ENCODE peak calls at places on chromosome 16, in seven cellular contexts. O is OCI-LY7, Z is hepatocyte, D is neural progenitor cell, V is H9, I is fibroblast of lung, R is GM12878. C is an unnamed sample.
A peak's percentile ranks its signal among the peaks of the same experiment; 100 is the strongest.

GRCh38 chr16:75931043-75931442 is 204.8 kb upstream of the CPHXL start:
- DNase-seq in I (peak; percentile 86), V (no peak), Z (peak; percentile 22), D (no peak), R (no peak), O (no peak), C (no peak)

GRCh38 chr16:58127033-58127556 is 2.1 kb downstream of the CFAP20 start:
- DNase-seq in Z (no peak), V (no peak), O (peak; percentile 56), R (no peak), I (peak; percentile 51), D (peak; percentile 26), C (peak; percentile 80)

GRCh38 chr16:78775161-78775561 is 675.7 kb downstream of the WWOX start:
- DNase-seq in V (no peak), D (no peak), I (no peak), O (no peak), R (no peak), Z (no peak), C (no peak)

GRCh38 chr16:52671560-52671959 is 124.6 kb upstream of the TOX3 start:
- DNase-seq in O (no peak), I (no peak), D (no peak), R (no peak), V (no peak), Z (no peak), C (no peak)

GRCh38 chr16:85436207-85436606 is 176.9 kb upstream of the GSE1 start:
- DNase-seq in I (no peak), D (no peak), Z (no peak), O (no peak), R (no peak), V (peak; percentile 54), C (no peak)

GRCh38 chr16:73047221-73047535 is 750 bp downstream of the ZFHX3 start:
- DNase-seq in V (no peak), D (no peak), O (no peak), Z (no peak), R (no peak), I (peak; percentile 90), C (no peak)

GRCh38 chr16:78484509-78485058 is 385.1 kb downstream of the WWOX start:
- DNase-seq in I (no peak), O (no peak), R (no peak), V (no peak), Z (no peak), D (no peak), C (no peak)

GRCh38 chr16:72442381-72443158 is 270.6 kb upstream of the PMFBP1 start:
- DNase-seq in O (no peak), Z (no peak), I (peak; percentile 42), V (no peak), R (no peak), D (no peak), C (no peak)

GRCh38 chr16:27177031-27177774 is 26.1 kb upstream of the KDM8 start:
- DNase-seq in Z (no peak), O (no peak), I (peak; percentile 88), D (no peak), V (no peak), R (no peak), C (no peak)

GRCh38 chr16:68366062-68366461 is 55.2 kb downstream of the PRMT7 start:
- DNase-seq in I (no peak), Z (no peak), D (no peak), O (no peak), V (no peak), R (no peak), C (no peak)

GRCh38 chr16:72946063-72946462 is 101.9 kb downstream of the ZFHX3 start:
- DNase-seq in Z (no peak), R (no peak), I (no peak), D (no peak), V (no peak), O (no peak), C (no peak)

GRCh38 chr16:82329504-82330192 is 159.6 kb upstream of the MPHOSPH6 start:
- DNase-seq in R (no peak), Z (peak; percentile 60), D (peak; percentile 47), O (no peak), I (no peak), V (no peak), C (no peak)

GRCh38 chr16:23516366-23517137 is 6.3 kb upstream of the GGA2 start:
- DNase-seq in V (no peak), O (peak; percentile 95), D (no peak), Z (no peak), I (no peak), R (no peak), C (peak; percentile 87)

GRCh38 chr16:66935319-66936011 is at the start of gene CES2:
- DNase-seq in R (no peak), I (peak; percentile 46), V (no peak), D (no peak), O (no peak), Z (peak; percentile 74), C (no peak)

GRCh38 chr16:53071748-53072301 is 17.0 kb downstream of the CHD9 start:
- DNase-seq in R (no peak), I (peak; percentile 28), V (no peak), O (peak; percentile 84), D (no peak), Z (no peak), C (no peak)

GRCh38 chr16:67547423-67548264 is 14.7 kb upstream of the CTCF start:
- DNase-seq in Z (no peak), D (no peak), I (no peak), R (no peak), V (no peak), O (peak; percentile 99), C (peak; percentile 70)

GRCh38 chr16:55001931-55002330 is 71.3 kb downstream of the IRX5 start:
- DNase-seq in V (no peak), I (peak; percentile 14), D (no peak), Z (no peak), O (no peak), R (no peak), C (no peak)

GRCh38 chr16:7303677-7304200 is 28.9 kb upstream of the RBFOX1 start:
- DNase-seq in V (peak; percentile 48), D (peak; percentile 44), I (no peak), O (no peak), R (no peak), Z (no peak), C (no peak)

GRCh38 chr16:920722-921121 is 50.1 kb downstream of the LMF1 start:
- DNase-seq in Z (no peak), R (no peak), V (no peak), I (no peak), D (peak; percentile 1), O (no peak), C (peak; percentile 61)

GRCh38 chr16:20166531-20167235 is 93.0 kb upstream of the GPR139 start:
- DNase-seq in V (no peak), R (no peak), O (no peak), D (peak; percentile 40), Z (peak; percentile 38), I (peak; percentile 7), C (no peak)

GRCh38 chr16:57061084-57061905 is 31.1 kb upstream of the CPNE2 start:
- DNase-seq in V (no peak), Z (no peak), D (no peak), R (no peak), O (no peak), I (peak; percentile 34), C (no peak)

GRCh38 chr16:49442805-49443204 is 69.2 kb downstream of the C16orf78 start:
- DNase-seq in D (no peak), I (no peak), R (no peak), Z (no peak), O (no peak), V (no peak), C (no peak)

GRCh38 chr16:17026600-17027242 is 444.0 kb downstream of the XYLT1 start:
- DNase-seq in V (no peak), R (peak; percentile 92), D (no peak), Z (no peak), O (no peak), I (no peak), C (no peak)

GRCh38 chr16:19542138-19542821 is 13.2 kb upstream of the VPS35L start:
- DNase-seq in V (no peak), Z (peak; percentile 31), D (no peak), R (no peak), O (no peak), I (no peak), C (no peak)

GRCh38 chr16:74025-74424 is 1.6 kb upstream of the RHBDF1 start:
- DNase-seq in V (no peak), I (no peak), Z (no peak), D (no peak), R (no peak), O (no peak), C (no peak)

GRCh38 chr16:70679653-70680494 is 6.0 kb downstream of the MTSS2 start:
- DNase-seq in O (no peak), R (no peak), D (peak; percentile 80), V (peak; percentile 79), Z (no peak), I (no peak), C (peak; percentile 62)

GRCh38 chr16:56199164-56199563 is 7.9 kb downstream of the GNAO1 start:
- DNase-seq in O (peak; percentile 11), R (peak; percentile 39), D (no peak), V (no peak), Z (no peak), I (no peak), C (no peak)

GRCh38 chr16:5505093-5505887 is 407.7 kb upstream of the EEF2KMT start:
- DNase-seq in I (no peak), R (no peak), O (no peak), V (no peak), D (no peak), Z (no peak), C (no peak)

GRCh38 chr16:51553910-51554309 is 402.8 kb upstream of the SALL1 start:
- DNase-seq in I (no peak), Z (no peak), D (no peak), R (no peak), V (no peak), O (no peak), C (no peak)

GRCh38 chr16:31471241-31471874 is 594 bp upstream of the TGFB1I1 start:
- DNase-seq in V (no peak), I (no peak), O (no peak), R (no peak), Z (peak; percentile 9), D (peak; percentile 28), C (no peak)
- H2AFZ ChIP-seq in V (no peak overlapping the region), I (peak overlapping the region; percentile 54), O (no peak overlapping the region), R (no peak overlapping the region), Z (peak overlapping the region; percentile 92), D (no peak overlapping the region), C (no peak overlapping the region)

DNA sequence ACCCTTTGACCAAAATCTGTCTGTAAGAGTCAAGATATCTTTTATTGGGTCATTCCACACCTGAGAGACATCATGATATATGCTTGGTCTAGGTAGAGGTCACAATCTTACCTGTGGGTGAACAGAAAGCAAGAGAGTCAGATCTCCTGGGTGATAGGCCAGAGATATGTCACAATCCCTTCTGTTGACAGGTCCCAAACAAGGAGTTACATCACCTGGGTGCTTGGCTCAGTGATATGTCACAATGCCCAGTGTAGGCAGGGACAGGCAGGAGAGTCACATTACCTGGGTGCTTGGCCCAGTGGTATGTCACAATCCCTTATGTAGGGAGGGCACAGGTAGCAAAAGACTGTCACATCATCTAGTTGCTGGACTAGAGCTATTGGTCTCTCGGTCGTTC is 1991.2 kb downstream of the TP53TG3F start:
- DNase-seq in O (no peak), I (no peak), Z (no peak), V (no peak), D (no peak), R (no peak), C (no peak)
- H3K9me3 ChIP-seq in O (peaks cover 16% of the 10 kb centered on the region), I (peaks cover 3% of the 10 kb centered on the region), Z (peaks cover 7% of the 10 kb centered on the region), V (peaks cover 98% of the 10 kb centered on the region), D (peaks cover 25% of the 10 kb centered on the region), R (peaks cover 4% of the 10 kb centered on the region), C (peaks cover 38% of the 10 kb centered on the region)

GRCh38 chr16:28301154-28301553 is 8.8 kb downstream of the SBK1 start:
- DNase-seq in D (no peak), V (no peak), Z (no peak), R (no peak), O (no peak), I (no peak), C (no peak)
- H4K20me1 ChIP-seq in D (peaks cover 100% of the 10 kb centered on the region), V (peaks cover 4% of the 10 kb centered on the region), Z (peaks cover 7% of the 10 kb centered on the region), R (no peaks in the 10 kb centered on the region), O (no peaks in the 10 kb centered on the region), I (no peaks in the 10 kb centered on the region), C (no peaks in the 10 kb centered on the region)

GRCh38 chr16:30656974-30657865 is 1.0 kb upstream of the FBRS start:
- DNase-seq in R (no peak), I (no peak), O (no peak), D (no peak), V (no peak), Z (no peak), C (no peak)
- H2AFZ ChIP-seq in R (peak overlapping the region; percentile 87), I (peak overlapping the region; percentile 48), O (peak overlapping the region; percentile 61), D (no peak overlapping the region), V (no peak overlapping the region), Z (no peak overlapping the region), C (peak overlapping the region; percentile 50)